ENCODE peak calls at places on chromosomes 6 and 20, in nine cellular contexts. B is PC-9, A is MCF 10A, M is lower lobe of right lung, J is cardiac fibroblast, I is uterus, O is pancreas, Z is foreskin keratinocyte, Y is MM.1S. G is an unnamed sample.

GRCh38 chr6:5506575-5506974 is 245.3 kb downstream of the FARS2 start:
- DNase-seq in B (no peak), A (no peak), M (no peak), J (no peak), I (no peak), O (no peak), Z (no peak), Y (no peak), G (no peak)

GRCh38 chr6:154555075-154555677 is 44.7 kb upstream of the CNKSR3 start:
- DNase-seq in B (peak; percentile 27), A (peak; percentile 74), M (no peak), J (peak; percentile 14), I (no peak), O (peak; percentile 31), Z (peak; percentile 69), Y (no peak), G (no peak)

GRCh38 chr20:33828912-33829560 is 17.9 kb downstream of the CHMP4B start:
- DNase-seq in B (no peak), A (no peak), M (no peak), J (no peak), I (no peak), O (no peak), Z (no peak), Y (no peak), G (no peak)

GRCh38 chr20:50308513-50309279 is 118.1 kb downstream of the CEBPB start:
- DNase-seq in B (peak; percentile 76), A (peak; percentile 99), M (peak; percentile 91), J (peak; percentile 99), I (peak; percentile 97), O (peak; percentile 70), Z (peak; percentile 64), Y (no peak), G (peak; percentile 64)

GRCh38 chr6:164827537-164827936 is 481.9 kb downstream of the C6orf118 start:
- DNase-seq in B (peak; percentile 30), A (peak; percentile 75), M (no peak), J (no peak), I (no peak), O (no peak), Z (no peak), Y (no peak), G (no peak)

GRCh38 chr6:15682965-15683822 is 20.4 kb upstream of the DTNBP1 start:
- DNase-seq in B (no peak), A (no peak), M (no peak), J (no peak), I (no peak), O (no peak), Z (no peak), Y (no peak), G (no peak)

GRCh38 chr6:169215201-169215661 is 38.4 kb downstream of the THBS2 start:
- DNase-seq in B (no peak), A (no peak), M (no peak), J (peak; percentile 36), I (peak; percentile 66), O (no peak), Z (no peak), Y (no peak), G (no peak)

GRCh38 chr6:36735110-36735971 is 37.7 kb downstream of the RAB44 start:
- DNase-seq in B (peak; percentile 35), A (no peak), M (peak; percentile 71), J (peak; percentile 97), I (peak; percentile 82), O (peak; percentile 36), Z (peak; percentile 52), Y (no peak), G (no peak)

GRCh38 chr6:160996316-160996715 is 4.7 kb downstream of the MAP3K4 start:
- DNase-seq in B (no peak), A (peak; percentile 37), M (no peak), J (peak; percentile 22), I (no peak), O (no peak), Z (peak; percentile 69), Y (no peak), G (no peak)

GRCh38 chr6:28322661-28323060 is 13.3 kb downstream of the ZSCAN31 start:
- DNase-seq in B (no peak), A (no peak), M (no peak), J (no peak), I (no peak), O (no peak), Z (no peak), Y (no peak), G (no peak)

GRCh38 chr6:64010646-64011045 is 375.0 kb downstream of the PHF3 start:
- DNase-seq in B (no peak), A (no peak), M (no peak), J (no peak), I (no peak), O (no peak), Z (no peak), Y (no peak), G (no peak)

GRCh38 chr6:64013061-64013410 is 377.4 kb downstream of the PHF3 start:
- DNase-seq in B (no peak), A (no peak), M (no peak), J (peak; percentile 62), I (no peak), O (no peak), Z (no peak), Y (no peak), G (no peak)

GRCh38 chr6:64010010-64010409 is 374.4 kb downstream of the PHF3 start:
- DNase-seq in B (no peak), A (no peak), M (no peak), J (no peak), I (no peak), O (no peak), Z (no peak), Y (no peak), G (no peak)

GRCh38 chr6:64014581-64014980 is 379.0 kb downstream of the PHF3 start:
- DNase-seq in B (no peak), A (no peak), M (no peak), J (no peak), I (no peak), O (no peak), Z (no peak), Y (peak; percentile 12), G (no peak)

DNA sequence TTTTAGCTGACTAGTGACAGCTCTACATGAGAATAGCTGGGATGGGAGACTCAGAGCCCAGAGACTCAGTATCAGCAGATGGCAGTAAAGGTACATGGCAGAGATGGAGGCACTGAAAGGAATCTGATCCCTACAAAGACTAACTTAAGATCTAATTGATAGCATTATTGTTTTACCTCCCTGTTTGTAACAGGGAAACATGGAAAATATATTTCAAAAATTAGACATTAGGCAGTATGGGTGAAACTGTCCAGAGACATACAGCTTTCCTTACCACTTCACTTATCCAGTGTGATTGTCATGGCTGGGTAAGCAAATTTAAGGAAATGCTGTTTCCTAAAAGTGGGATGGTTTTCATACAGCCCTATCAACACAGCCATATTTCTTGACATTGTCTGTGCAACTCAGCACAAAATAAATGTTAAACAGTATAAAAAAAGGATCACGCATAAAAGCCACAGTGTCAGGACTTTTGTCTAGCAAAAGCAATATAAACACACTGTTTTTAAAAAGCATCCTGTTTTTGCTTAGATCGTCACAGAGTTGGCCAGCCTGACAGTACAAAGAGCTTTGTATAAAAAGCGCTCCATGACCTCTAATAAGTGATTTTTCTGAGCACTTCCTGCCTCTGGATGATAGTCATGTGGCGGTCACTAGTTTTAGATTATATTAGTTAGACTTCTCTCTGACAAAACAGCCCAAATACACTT is 376.9 kb downstream of the PHF3 start:
- DNase-seq in B (no peak), A (peak; percentile 64), M (no peak), J (peak; percentile 71), I (no peak), O (no peak), Z (peak; percentile 18), Y (peak; percentile 61), G (no peak)
- TF ChIP-seq CTCF in B (peak; percentile 60), A (peak; percentile 92), M (peak; percentile 29), J (peak; percentile 77), I (peak; percentile 53), O (peak; percentile 8), Z (peak; percentile 90), Y (peak; percentile 71), G (no peak)

GRCh38 chr6:158629376-158630221 is 14.9 kb downstream of the DYNLT1 start:
- DNase-seq in B (no peak), A (no peak), M (no peak), J (no peak), I (no peak), O (peak; percentile 52), Z (no peak), Y (no peak), G (no peak)
- TF ChIP-seq CTCF in B (peak; percentile 21), A (peak; percentile 6), M (no peak), J (no peak), I (no peak), O (no peak), Z (peak; percentile 32), Y (no peak), G (no peak)

DNA sequence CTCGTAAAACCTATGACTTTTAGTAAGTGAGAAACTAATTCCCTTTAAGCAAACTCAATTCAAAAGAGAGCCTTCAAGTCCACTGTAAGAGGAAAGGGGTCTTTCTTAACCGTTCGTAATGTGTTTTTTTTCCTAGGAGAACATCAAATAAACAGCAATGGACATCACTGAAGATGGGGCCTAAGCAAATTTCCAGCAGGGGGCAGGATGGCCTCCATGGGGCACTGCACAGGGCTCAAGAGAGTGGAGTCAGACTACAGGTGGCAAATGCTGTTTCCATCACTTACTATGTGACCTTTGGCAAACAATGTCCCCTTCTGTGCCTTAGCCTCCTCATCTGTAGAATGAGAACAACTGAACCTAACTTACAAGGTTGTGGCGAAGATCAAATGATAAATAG is 88.7 kb downstream of the ARHGAP18 start:
- DNase-seq in B (no peak), A (peak; percentile 26), M (no peak), J (no peak), I (no peak), O (peak; percentile 19), Z (no peak), Y (peak; percentile 38), G (no peak)
- TF ChIP-seq CTCF in B (peak; percentile 51), A (peak; percentile 19), M (peak; percentile 34), J (peak; percentile 47), I (no peak), O (no peak), Z (peak; percentile 56), Y (peak; percentile 57), G (no peak)

DNA sequence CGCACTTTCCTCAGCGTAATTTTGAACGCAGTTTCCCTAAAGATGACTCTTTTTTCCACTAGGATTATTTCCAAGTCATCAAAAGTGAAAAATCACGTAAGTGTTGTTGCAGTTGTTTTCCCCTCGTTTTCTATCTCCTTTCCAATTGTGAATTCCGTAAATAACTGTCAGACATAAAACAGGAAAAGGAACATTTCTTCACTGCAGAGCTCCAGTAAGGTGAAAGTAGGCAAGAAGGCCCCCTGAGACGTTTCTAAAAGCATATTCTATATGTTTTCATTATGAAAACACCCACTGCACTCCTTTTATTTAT is 17.7 kb downstream of the HIVEP2 start:
- DNase-seq in B (no peak), A (no peak), M (no peak), J (no peak), I (no peak), O (no peak), Z (no peak), Y (no peak), G (no peak)
- TF ChIP-seq CTCF in B (no peak), A (no peak), M (no peak), J (no peak), I (no peak), O (no peak), Z (no peak), Y (no peak), G (no peak)